ENCODE peak calls at places on chromosome 9, in six cellular contexts. One of them, this sample, is unnamed. For H3K9me2, the result is how much of the 10 kb centered on the place peaks cover.

GRCh38 chr9:91119679-91120078 is 242.0 kb downstream of the AUH start:
- DNase-seq in HCT116: no peak
- DNase-seq in PC-9: no peak
- DNase-seq in hepatocyte: no peak
- DNase-seq in PC-3: peak
- DNase-seq in GM23338: no peak
- DNase-seq in this sample: no peak

GRCh38 chr9:121194730-121195129 is 6.9 kb downstream of the RAB14 start:
- DNase-seq in HCT116: no peak
- DNase-seq in PC-9: no peak
- DNase-seq in hepatocyte: no peak
- DNase-seq in PC-3: no peak
- DNase-seq in GM23338: no peak
- DNase-seq in this sample: no peak

GRCh38 chr9:100595391-100596199 is 17.7 kb downstream of the CAVIN4 start:
- DNase-seq in HCT116: peak
- DNase-seq in PC-9: peak
- DNase-seq in hepatocyte: peak
- DNase-seq in PC-3: peak
- DNase-seq in GM23338: peak
- DNase-seq in this sample: peak

GRCh38 chr9:13690595-13690994 is 411.1 kb upstream of the MPDZ start:
- DNase-seq in HCT116: no peak
- DNase-seq in PC-9: no peak
- DNase-seq in hepatocyte: no peak
- DNase-seq in PC-3: peak
- DNase-seq in GM23338: no peak
- DNase-seq in this sample: no peak

GRCh38 chr9:94042516-94042915 is 41.7 kb upstream of the PTPDC1 start:
- DNase-seq in HCT116: no peak
- DNase-seq in PC-9: no peak
- DNase-seq in hepatocyte: no peak
- DNase-seq in PC-3: no peak
- DNase-seq in GM23338: no peak
- DNase-seq in this sample: no peak

GRCh38 chr9:74551266-74551665 is 54.1 kb downstream of the RORB start:
- DNase-seq in HCT116: no peak
- DNase-seq in PC-9: no peak
- DNase-seq in hepatocyte: no peak
- DNase-seq in PC-3: no peak
- DNase-seq in GM23338: no peak
- DNase-seq in this sample: no peak

GRCh38 chr9:129394011-129394919 is 216.2 kb upstream of the IER5L start:
- DNase-seq in HCT116: no peak
- DNase-seq in PC-9: no peak
- DNase-seq in hepatocyte: no peak
- DNase-seq in PC-3: no peak
- DNase-seq in GM23338: no peak
- DNase-seq in this sample: no peak

GRCh38 chr9:114300153-114300845 is 22.6 kb upstream of the ORM1 start:
- DNase-seq in HCT116: no peak
- DNase-seq in PC-9: no peak
- DNase-seq in hepatocyte: no peak
- DNase-seq in PC-3: no peak
- DNase-seq in GM23338: no peak
- DNase-seq in this sample: no peak

GRCh38 chr9:87099383-87099782 is 152.1 kb upstream of the GAS1 start:
- DNase-seq in HCT116: no peak
- DNase-seq in PC-9: no peak
- DNase-seq in hepatocyte: no peak
- DNase-seq in PC-3: no peak
- DNase-seq in GM23338: no peak
- DNase-seq in this sample: no peak

GRCh38 chr9:82202808-82203207 is 214.2 kb downstream of the SPATA31D1 start:
- DNase-seq in HCT116: no peak
- DNase-seq in PC-9: no peak
- DNase-seq in hepatocyte: peak
- DNase-seq in PC-3: peak
- DNase-seq in GM23338: no peak
- DNase-seq in this sample: no peak

GRCh38 chr9:132447346-132447745 is 37.3 kb downstream of the CFAP77 start:
- DNase-seq in HCT116: no peak
- DNase-seq in PC-9: no peak
- DNase-seq in hepatocyte: no peak
- DNase-seq in PC-3: no peak
- DNase-seq in GM23338: peak
- DNase-seq in this sample: no peak
- TF ChIP-seq CTCF in HCT116: no peak
- TF ChIP-seq CTCF in PC-9: no peak
- TF ChIP-seq CTCF in hepatocyte: no peak
- TF ChIP-seq CTCF in PC-3: no peak
- TF ChIP-seq CTCF in GM23338: peak
- TF ChIP-seq CTCF in this sample: no peak

DNA sequence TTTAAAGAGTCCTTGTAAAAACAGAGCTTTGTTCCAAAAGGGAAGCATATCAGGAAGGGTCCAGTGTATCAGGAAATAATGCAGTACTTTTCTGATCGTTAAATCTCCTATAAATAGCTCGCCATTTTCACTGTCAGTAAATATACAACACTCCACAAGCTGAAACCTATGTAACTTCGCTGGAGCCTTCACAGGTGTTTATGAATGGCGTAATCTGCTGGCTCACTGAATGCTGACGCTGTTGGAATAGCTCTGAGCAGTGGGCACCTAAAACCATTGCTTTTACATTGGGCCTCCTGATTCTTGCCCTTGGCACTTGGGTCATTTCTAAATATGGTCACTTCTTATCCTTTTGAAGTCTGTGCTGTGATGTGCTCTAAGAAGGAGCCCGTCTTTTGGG is 4.3 kb downstream of the SHC3 start:
- DNase-seq in HCT116: no peak
- DNase-seq in PC-9: no peak
- DNase-seq in hepatocyte: no peak
- DNase-seq in PC-3: no peak
- DNase-seq in GM23338: no peak
- DNase-seq in this sample: no peak
- H3K9me2 ChIP-seq in HCT116: under half
- H3K9me2 ChIP-seq in PC-9: under half
- H3K9me2 ChIP-seq in hepatocyte: under half
- H3K9me2 ChIP-seq in PC-3: under half
- H3K9me2 ChIP-seq in GM23338: under half
- H3K9me2 ChIP-seq in this sample: under half

DNA sequence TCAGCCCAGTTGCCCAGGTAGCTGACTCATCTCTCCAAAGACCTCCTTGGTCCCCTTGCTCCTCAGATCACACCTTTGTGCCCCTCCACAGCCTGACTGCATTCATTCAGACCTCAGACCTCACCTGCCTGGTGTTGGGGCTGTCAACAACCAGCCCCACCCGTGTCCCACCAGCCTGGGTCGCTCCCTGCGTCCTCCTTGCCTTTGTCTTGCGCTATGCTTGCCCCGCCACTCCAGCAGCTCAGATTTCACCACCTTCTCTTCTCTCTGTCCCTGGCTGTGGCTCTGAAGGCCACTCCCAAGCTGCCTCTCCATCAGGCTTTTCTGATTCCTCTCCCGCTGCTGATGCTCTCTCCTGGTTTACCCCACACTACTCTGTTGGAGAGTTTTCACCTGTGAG is 103.5 kb downstream of the MVB12B start:
- DNase-seq in HCT116: no peak
- DNase-seq in PC-9: no peak
- DNase-seq in hepatocyte: no peak
- DNase-seq in PC-3: no peak
- DNase-seq in GM23338: peak
- DNase-seq in this sample: no peak
- TF ChIP-seq EZH2 in HCT116: no peak
- TF ChIP-seq EZH2 in PC-9: no peak
- TF ChIP-seq EZH2 in hepatocyte: no peak
- TF ChIP-seq EZH2 in PC-3: no peak
- TF ChIP-seq EZH2 in GM23338: no peak
- TF ChIP-seq EZH2 in this sample: no peak

GRCh38 chr9:36100532-36100931 is 36.0 kb upstream of the GLIPR2 start:
- DNase-seq in HCT116: no peak
- DNase-seq in PC-9: no peak
- DNase-seq in hepatocyte: no peak
- DNase-seq in PC-3: no peak
- DNase-seq in GM23338: peak
- DNase-seq in this sample: no peak
- TF ChIP-seq CTCF in HCT116: peak
- TF ChIP-seq CTCF in PC-9: no peak
- TF ChIP-seq CTCF in hepatocyte: no peak
- TF ChIP-seq CTCF in PC-3: no peak
- TF ChIP-seq CTCF in GM23338: peak
- TF ChIP-seq CTCF in this sample: no peak

GRCh38 chr9:136557036-136557435 is 11.2 kb upstream of the NOTCH1 start:
- DNase-seq in HCT116: no peak
- DNase-seq in PC-9: no peak
- DNase-seq in hepatocyte: no peak
- DNase-seq in PC-3: no peak
- DNase-seq in GM23338: no peak
- DNase-seq in this sample: no peak
- H3K9me2 ChIP-seq in HCT116: under half
- H3K9me2 ChIP-seq in PC-9: under half
- H3K9me2 ChIP-seq in hepatocyte: under half
- H3K9me2 ChIP-seq in PC-3: under half
- H3K9me2 ChIP-seq in GM23338: under half
- H3K9me2 ChIP-seq in this sample: under half

DNA sequence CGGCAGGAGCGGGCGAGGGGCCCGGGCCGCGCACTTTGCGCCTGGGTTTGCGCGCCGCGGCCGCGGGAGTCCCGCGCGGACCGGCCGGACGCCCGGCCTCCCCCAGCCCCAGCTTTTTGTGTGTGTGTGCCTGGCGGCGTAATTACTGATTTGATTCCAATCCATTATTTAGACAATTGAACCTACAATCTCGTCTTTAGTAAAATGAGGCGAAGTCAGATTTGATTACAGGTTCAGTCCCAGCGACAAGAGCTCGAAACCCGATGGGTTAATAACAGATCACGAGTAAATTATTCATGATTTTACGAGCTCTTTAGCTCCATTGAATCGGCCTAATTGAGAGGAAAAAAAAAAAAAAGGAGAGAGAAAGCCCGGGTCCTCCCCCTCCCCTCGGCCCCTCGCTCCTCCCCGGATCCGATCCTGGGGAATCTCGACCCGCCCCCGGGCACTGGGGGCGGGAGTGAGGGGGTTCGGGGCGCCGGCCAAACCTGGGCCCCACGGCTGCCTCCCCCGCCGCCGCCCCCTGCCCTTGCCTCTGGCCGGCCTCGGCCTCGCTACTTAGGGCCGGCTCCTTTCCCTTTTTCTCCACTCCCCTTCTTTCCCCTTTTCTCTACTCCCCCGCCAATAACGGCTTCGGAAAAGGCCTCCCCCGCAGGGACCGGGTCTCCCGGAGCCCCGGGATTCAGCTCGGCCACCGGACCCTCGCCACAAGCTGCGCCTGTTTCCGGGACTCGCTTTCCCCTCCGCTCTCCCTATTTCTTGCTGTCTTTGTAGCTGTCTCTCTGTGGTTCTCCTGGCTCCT is 6.6 kb downstream of the LHX2 start:
- DNase-seq in HCT116: no peak
- DNase-seq in PC-9: no peak
- DNase-seq in hepatocyte: no peak
- DNase-seq in PC-3: no peak
- DNase-seq in GM23338: peak
- DNase-seq in this sample: no peak
- TF ChIP-seq EZH2 in HCT116: no peak
- TF ChIP-seq EZH2 in PC-9: no peak
- TF ChIP-seq EZH2 in hepatocyte: peak
- TF ChIP-seq EZH2 in PC-3: no peak
- TF ChIP-seq EZH2 in GM23338: peak
- TF ChIP-seq EZH2 in this sample: no peak

DNA sequence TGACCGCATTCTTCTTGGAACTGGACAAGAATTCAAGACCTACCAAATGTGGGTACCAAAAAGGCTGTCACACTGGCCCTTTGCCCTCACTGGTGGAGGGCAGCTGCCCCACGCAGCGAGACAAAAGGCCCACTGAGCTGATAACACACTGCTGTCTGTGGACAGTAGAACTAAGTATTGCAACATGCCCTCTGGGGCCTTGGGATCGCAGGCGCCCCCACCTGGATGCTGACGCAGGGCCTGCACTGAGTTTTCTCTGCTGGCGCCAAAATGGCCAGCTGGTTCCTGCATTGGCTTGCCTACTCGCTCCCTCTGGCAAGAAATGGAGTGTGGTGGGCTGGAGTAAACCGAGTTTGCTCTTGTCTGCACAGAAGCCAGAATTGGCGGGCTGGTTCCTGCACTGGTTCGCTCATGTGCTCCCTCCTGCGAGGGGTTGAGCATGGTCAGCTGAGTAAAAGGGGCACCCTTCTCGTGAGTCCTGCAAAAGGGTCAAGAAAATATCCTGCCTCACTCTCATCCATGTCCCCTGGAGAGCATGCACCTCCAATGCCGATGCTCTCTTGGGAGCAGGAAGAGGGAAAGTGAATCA is 55.7 kb downstream of the NXNL2 start:
- DNase-seq in HCT116: no peak
- DNase-seq in PC-9: no peak
- DNase-seq in hepatocyte: no peak
- DNase-seq in PC-3: no peak
- DNase-seq in GM23338: peak
- DNase-seq in this sample: no peak
- TF ChIP-seq CTCF in HCT116: peak
- TF ChIP-seq CTCF in PC-9: no peak
- TF ChIP-seq CTCF in hepatocyte: no peak
- TF ChIP-seq CTCF in PC-3: peak
- TF ChIP-seq CTCF in GM23338: peak
- TF ChIP-seq CTCF in this sample: no peak

GRCh38 chr9:108483676-108484075 is 372.1 kb downstream of the ACTL7B start:
- DNase-seq in HCT116: no peak
- DNase-seq in PC-9: no peak
- DNase-seq in hepatocyte: no peak
- DNase-seq in PC-3: no peak
- DNase-seq in GM23338: no peak
- DNase-seq in this sample: no peak
- H3K9me2 ChIP-seq in HCT116: under half
- H3K9me2 ChIP-seq in PC-9: under half
- H3K9me2 ChIP-seq in hepatocyte: under half
- H3K9me2 ChIP-seq in PC-3: under half
- H3K9me2 ChIP-seq in GM23338: under half
- H3K9me2 ChIP-seq in this sample: under half

This sample was measured in MM.1S.